ENCODE peak calls at places on chromosomes 5 and 9, in five cellular contexts. W, J, A, E and Y are unnamed samples.
A peak's percentile ranks its signal among the peaks of the same experiment; 100 is the strongest.

GRCh38 chr9:35104586-35104985 is 1.7 kb upstream of the STOML2 start:
- DNase-seq in A (no peak), E (no peak), W (no peak), J (no peak), Y (no peak)

GRCh38 chr5:57402348-57402747 is 80.3 kb downstream of the ACTBL2 start:
- DNase-seq in J (no peak), E (no peak), A (no peak), W (no peak), Y (no peak)

GRCh38 chr5:119418782-119419101 is 33.6 kb upstream of the HSD17B4 start:
- DNase-seq in W (no peak), A (no peak), J (no peak), E (no peak), Y (no peak)

GRCh38 chr5:157994906-157995519 is 136.1 kb upstream of the CLINT1 start:
- DNase-seq in E (peak; percentile 25), A (peak; percentile 31), J (peak; percentile 36), W (peak; percentile 24), Y (no peak)

GRCh38 chr9:114546851-114547250 is 40.7 kb upstream of the ATP6V1G1 start:
- DNase-seq in A (no peak), E (no peak), W (no peak), J (no peak), Y (no peak)

GRCh38 chr9:70747335-70747734 is 332.9 kb upstream of the KLF9 start:
- DNase-seq in E (no peak), W (no peak), A (no peak), J (peak; percentile 29), Y (peak; percentile 70)

GRCh38 chr5:177317959-177318377 is 6.3 kb upstream of the MXD3 start:
- DNase-seq in J (peak; percentile 80), A (peak; percentile 68), W (peak; percentile 64), E (peak; percentile 51), Y (peak; percentile 30)

GRCh38 chr5:116876240-116876840 is 301.7 kb upstream of the SEMA6A start:
- DNase-seq in J (no peak), E (no peak), W (no peak), A (no peak), Y (no peak)

GRCh38 chr5:138466900-138467710 is 1.8 kb downstream of the EGR1 start:
- DNase-seq in J (peak; percentile 9), A (no peak), W (no peak), E (peak; percentile 28), Y (no peak)

GRCh38 chr5:99130081-99130480 is 201.3 kb upstream of the CHD1 start:
- DNase-seq in E (no peak), W (no peak), A (no peak), J (no peak), Y (no peak)

GRCh38 chr5:95283022-95283615 is 1.8 kb downstream of the MCTP1 start:
- DNase-seq in W (no peak), E (no peak), A (no peak), J (no peak), Y (no peak)

GRCh38 chr5:136040746-136041415 is 12.1 kb downstream of the TGFBI start:
- DNase-seq in J (no peak), W (no peak), E (no peak), A (no peak), Y (no peak)

GRCh38 chr5:177194278-177194677 is 60.7 kb downstream of the NSD1 start:
- DNase-seq in E (peak; percentile 95), J (peak; percentile 83), A (no peak), W (no peak), Y (peak; percentile 65)

GRCh38 chr9:12657998-12658397 is 35.2 kb upstream of the TYRP1 start:
- DNase-seq in J (no peak), A (no peak), W (no peak), E (no peak), Y (no peak)

GRCh38 chr5:51194626-51195025 is 188.6 kb upstream of the ISL1 start:
- DNase-seq in A (no peak), E (no peak), J (no peak), W (no peak), Y (no peak)

GRCh38 chr9:69675563-69675962 is 3.4 kb upstream of the APBA1 start:
- DNase-seq in E (no peak), A (no peak), W (no peak), J (no peak), Y (no peak)

GRCh38 chr5:78483809-78484521 is 123.5 kb downstream of the SCAMP1 start:
- DNase-seq in W (no peak), E (peak; percentile 41), J (peak; percentile 45), A (no peak), Y (peak; percentile 61)

GRCh38 chr5:123874600-123875201 is 362.7 kb downstream of the CSNK1G3 start:
- DNase-seq in W (no peak), J (peak; percentile 63), A (no peak), E (peak; percentile 88), Y (peak; percentile 47)

GRCh38 chr5:135151256-135151655 is 117.2 kb upstream of the PITX1 start:
- DNase-seq in A (no peak), E (no peak), W (no peak), J (no peak), Y (no peak)

GRCh38 chr5:149400304-149400703 is 21.2 kb upstream of the IL17B start:
- DNase-seq in J (no peak), A (no peak), E (no peak), W (no peak), Y (no peak)

GRCh38 chr9:106869458-106869857 is 6.5 kb downstream of the ZNF462 start:
- DNase-seq in A (no peak), J (peak; percentile 66), W (no peak), E (peak; percentile 55), Y (no peak)

GRCh38 chr9:87711857-87712800 is 13.8 kb upstream of the CTSL start:
- DNase-seq in A (no peak), W (no peak), J (peak; percentile 29), E (peak; percentile 73), Y (peak; percentile 67)

GRCh38 chr5:96292582-96293247 is 140.3 kb downstream of the PCSK1 start:
- DNase-seq in E (no peak), W (peak; percentile 33), A (no peak), J (no peak), Y (no peak)

GRCh38 chr5:172052454-172053236 is 46.2 kb upstream of the FBXW11 start:
- DNase-seq in A (no peak), W (no peak), E (peak; percentile 86), J (peak; percentile 82), Y (peak; percentile 45)

GRCh38 chr9:87267701-87268100 is 230.0 kb upstream of the DAPK1 start:
- DNase-seq in E (no peak), J (no peak), W (peak; percentile 70), A (no peak), Y (peak; percentile 63)

GRCh38 chr5:131224387-131225191 is 39.3 kb upstream of the CDC42SE2 start:
- DNase-seq in E (no peak), A (peak; percentile 25), J (no peak), W (peak; percentile 34), Y (no peak)

DNA sequence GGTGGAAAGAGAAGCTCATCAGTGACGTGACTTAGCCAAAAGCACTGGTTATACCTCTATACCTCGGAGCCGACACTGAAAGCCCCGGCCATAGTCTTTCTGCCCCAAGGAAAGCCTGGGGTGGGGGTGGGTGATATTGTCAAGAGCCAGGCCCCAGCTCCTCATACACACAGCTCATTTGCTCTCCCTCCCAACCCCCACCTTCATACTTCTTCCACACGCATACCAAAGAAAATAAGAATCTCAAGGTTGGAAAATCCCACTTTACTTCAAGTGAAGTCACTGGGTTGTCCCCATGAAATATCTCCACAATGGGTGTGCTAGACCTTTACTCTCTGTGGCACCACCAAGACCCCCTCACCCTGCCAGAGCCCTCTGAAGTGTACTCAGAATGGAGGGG is 27.1 kb upstream of the MGAT1 start:
- DNase-seq in J (no peak), A (no peak), W (no peak), E (no peak), Y (no peak)
- H3K4me3 ChIP-seq in J (no peak overlapping the region), A (peak overlapping the region; percentile 83), W (peak overlapping the region; percentile 93), E (no peak overlapping the region), Y (no peak overlapping the region)

DNA sequence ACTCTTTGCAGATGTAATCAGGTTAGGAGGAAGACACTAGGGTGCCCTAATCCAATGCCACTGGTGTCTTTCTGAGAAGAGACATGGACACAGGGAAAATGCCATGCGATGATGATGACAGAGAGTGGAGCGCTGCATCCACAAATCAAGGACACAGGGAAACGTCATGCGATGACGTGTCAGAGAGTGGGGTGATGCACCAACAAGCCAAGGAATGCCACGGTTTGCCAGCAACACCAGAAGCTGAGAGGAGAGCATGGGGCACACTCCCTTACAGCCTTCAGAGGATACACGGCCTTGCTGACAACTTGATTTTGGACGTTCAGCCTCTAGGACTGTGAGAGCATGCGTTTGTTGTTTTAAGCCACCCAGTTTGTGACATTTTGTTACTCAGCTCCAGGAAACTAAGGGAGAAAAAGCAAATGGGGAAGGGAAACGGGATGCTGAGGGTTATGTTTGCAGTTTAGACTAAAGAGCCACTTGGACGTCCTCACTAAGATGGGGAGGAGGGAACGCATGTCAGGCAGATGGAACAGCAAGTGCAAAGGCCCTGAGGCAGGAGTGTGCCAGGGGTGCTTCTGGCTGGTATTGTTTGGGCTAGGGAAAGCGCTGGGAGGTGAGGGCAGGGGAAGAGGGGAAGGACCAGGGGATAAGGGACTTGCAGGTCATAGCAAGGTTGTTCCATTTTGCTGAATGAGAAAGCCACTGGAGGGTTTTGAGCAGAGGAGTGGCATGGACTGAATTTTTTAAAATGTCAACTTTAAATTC is 2.5 kb upstream of the TENT4A start:
- DNase-seq in J (no peak), A (no peak), W (no peak), E (no peak), Y (no peak)
- H3K4me3 ChIP-seq in J (no peak overlapping the region), A (no peak overlapping the region), W (no peak overlapping the region), E (no peak overlapping the region), Y (no peak overlapping the region)

DNA sequence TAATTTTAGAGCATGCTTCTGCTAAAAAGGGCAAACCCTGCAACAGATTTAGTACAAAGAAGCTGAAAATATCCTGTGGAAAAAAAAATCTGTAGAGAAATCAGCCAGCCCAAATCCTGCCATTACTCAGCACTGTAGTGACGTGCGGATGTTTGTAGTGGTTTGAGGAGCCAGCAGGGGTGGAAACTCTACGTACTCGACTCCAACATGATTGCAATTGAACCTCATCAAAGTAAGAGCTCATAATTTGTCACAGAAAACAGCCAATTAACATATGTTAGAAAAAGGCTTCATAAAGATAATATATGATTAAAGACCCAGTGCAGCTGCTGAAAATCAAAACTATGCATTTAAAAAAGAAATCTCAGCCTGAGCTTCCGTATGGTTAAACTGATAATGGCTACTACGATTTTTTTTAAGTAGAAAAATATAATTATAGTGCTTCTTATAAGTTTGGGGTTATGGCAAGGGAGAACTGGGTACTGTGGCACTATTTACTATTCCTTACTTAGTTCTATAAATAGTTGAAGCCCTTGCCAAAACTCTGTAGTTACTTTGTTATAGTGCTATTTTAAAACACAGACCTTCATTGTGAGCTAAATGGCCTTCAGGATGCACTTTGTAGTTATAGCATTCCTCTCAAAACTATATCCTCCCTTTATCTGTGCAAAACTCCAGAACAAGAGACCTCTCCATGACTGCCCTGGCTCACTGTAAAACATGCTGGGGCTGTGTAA is 49.4 kb downstream of the MEF2C start:
- DNase-seq in W (peak; percentile 43), A (peak; percentile 29), E (peak; percentile 54), J (peak; percentile 76), Y (peak; percentile 45)
- H3K4me3 ChIP-seq in W (peak overlapping the region; percentile 20), A (no peak overlapping the region), E (no peak overlapping the region), J (no peak overlapping the region), Y (no peak overlapping the region)

GRCh38 chr5:141873933-141874261 is 4.3 kb downstream of the PCDH1 start:
- DNase-seq in E (no peak), W (no peak), A (no peak), J (no peak), Y (no peak)

GRCh38 chr5:141875022-141875740 is 3.0 kb downstream of the PCDH1 start:
- DNase-seq in J (no peak), E (no peak), W (no peak), A (no peak), Y (no peak)

GRCh38 chr5:141872496-141873356 is 5.5 kb downstream of the PCDH1 start:
- DNase-seq in E (no peak), J (no peak), W (no peak), A (no peak), Y (no peak)

GRCh38 chr5:141875795-141876627 is 2.2 kb downstream of the PCDH1 start:
- DNase-seq in J (no peak), W (no peak), A (no peak), E (no peak), Y (no peak)

GRCh38 chr5:141874262-141874964 is 3.8 kb downstream of the PCDH1 start:
- DNase-seq in E (no peak), W (no peak), J (no peak), A (no peak), Y (no peak)
- H3K4me3 ChIP-seq in E (no peak overlapping the region), W (peak overlapping the region; percentile 78), J (no peak overlapping the region), A (no peak overlapping the region), Y (no peak overlapping the region)